ENCODE peak calls at places on chromosome 20, in six cellular contexts. R is RPMI8226; U is stimulated activated CD8-positive, alpha-beta memory T cell treated with anti-CD3 and anti-CD28 coated beads, Interleukin-7, amount 100 ng/mL, for 48 hours; M is Right ventricle myocardium inferior; Q is mucosa of gallbladder; S is stimulated activated CD4-positive, alpha-beta T cell treated with anti-CD3 and anti-CD28 coated beads, Interleukin-12 subunit alpha, Interleukin-12 subunit beta, amount 100 ng/mL, for 48 hours. H is an unnamed sample.

GRCh38 chr20:34904202-34904621 is 27.8 kb downstream of the ACSS2 start:
- DNase-seq in R (no peak), U (no peak), M (no peak), Q (peak), S (no peak), H (no peak)

GRCh38 chr20:48523191-48523757 is 304.5 kb downstream of the PREX1 start:
- DNase-seq in R (peak), U (no peak), M (no peak), Q (peak), S (no peak), H (no peak)

GRCh38 chr20:38355161-38356012 is 9.1 kb downstream of the LBP start:
- DNase-seq in R (peak), U (no peak), M (no peak), Q (no peak), S (no peak), H (no peak)

GRCh38 chr20:34396408-34396807 is 33.3 kb downstream of the ITCH start:
- DNase-seq in R (no peak), U (no peak), M (no peak), Q (no peak), S (no peak), H (no peak)

GRCh38 chr20:16699287-16699686 is 30.5 kb upstream of the SNRPB2 start:
- DNase-seq in R (no peak), U (no peak), M (no peak), Q (no peak), S (no peak), H (no peak)

GRCh38 chr20:1720845-1721475 is 63.4 kb upstream of the SIRPG start:
- DNase-seq in R (peak), U (no peak), M (no peak), Q (peak), S (no peak), H (no peak)

GRCh38 chr20:53621482-53622246 is 28.0 kb upstream of the ZNF217 start:
- DNase-seq in R (peak), U (no peak), M (no peak), Q (peak), S (no peak), H (no peak)

GRCh38 chr20:7741866-7742265 is 198.4 kb downstream of the HAO1 start:
- DNase-seq in R (no peak), U (no peak), M (no peak), Q (no peak), S (no peak), H (no peak)

GRCh38 chr20:23659989-23660837 is 22.5 kb upstream of the CST3 start:
- DNase-seq in R (no peak), U (no peak), M (no peak), Q (no peak), S (no peak), H (no peak)

GRCh38 chr20:2805682-2806350 is 5.4 kb upstream of the CPXM1 start:
- DNase-seq in R (no peak), U (no peak), M (peak), Q (no peak), S (no peak), H (no peak)

GRCh38 chr20:10498196-10498595 is 63.1 kb downstream of the SLX4IP start:
- DNase-seq in R (no peak), U (no peak), M (no peak), Q (no peak), S (no peak), H (no peak)

GRCh38 chr20:59448828-59449444 is 148.5 kb downstream of the EDN3 start:
- DNase-seq in R (no peak), U (no peak), M (no peak), Q (no peak), S (no peak), H (no peak)

GRCh38 chr20:43178079-43178478 is 11.6 kb downstream of the PTPRT start:
- DNase-seq in R (no peak), U (no peak), M (no peak), Q (no peak), S (no peak), H (no peak)

GRCh38 chr20:61499859-61500258 is 247.8 kb downstream of the CDH4 start:
- DNase-seq in R (peak), U (no peak), M (peak), Q (no peak), S (no peak), H (no peak)

GRCh38 chr20:63548542-63548941 is 993 bp upstream of the SRMS start:
- DNase-seq in R (no peak), U (no peak), M (no peak), Q (no peak), S (no peak), H (no peak)

GRCh38 chr20:15482525-15482924 is 1090.7 kb downstream of the KIF16B start:
- DNase-seq in R (no peak), U (no peak), M (no peak), Q (no peak), S (no peak), H (no peak)

GRCh38 chr20:8213270-8213669 is 81.2 kb downstream of the PLCB1 start:
- DNase-seq in R (no peak), U (no peak), M (no peak), Q (no peak), S (no peak), H (no peak)

GRCh38 chr20:58094698-58095097 is 133.8 kb downstream of the ANKRD60 start:
- DNase-seq in R (no peak), U (no peak), M (no peak), Q (no peak), S (no peak), H (no peak)

GRCh38 chr20:34124469-34125249 is 12.6 kb upstream of the EIF2S2 start:
- DNase-seq in R (peak), U (no peak), M (no peak), Q (no peak), S (no peak), H (no peak)

GRCh38 chr20:23988561-23988960 is at the start of gene GGTLC1:
- DNase-seq in R (no peak), U (no peak), M (no peak), Q (no peak), S (no peak), H (no peak)

GRCh38 chr20:60001027-60001567 is 42.9 kb downstream of the CDH26 start:
- DNase-seq in R (no peak), U (no peak), M (no peak), Q (no peak), S (no peak), H (no peak)

GRCh38 chr20:48897298-48898044 is 24.0 kb upstream of the ARFGEF2 start:
- DNase-seq in R (no peak), U (no peak), M (no peak), Q (no peak), S (no peak), H (peak)

GRCh38 chr20:38997622-38998021 is 35.5 kb downstream of the DHX35 start:
- DNase-seq in R (no peak), U (peak), M (no peak), Q (no peak), S (peak), H (no peak)

GRCh38 chr20:2141592-2142575 is 40.3 kb downstream of the STK35 start:
- DNase-seq in R (no peak), U (no peak), M (no peak), Q (no peak), S (no peak), H (no peak)

GRCh38 chr20:34310481-34311117 is 7.4 kb upstream of the AHCY start:
- DNase-seq in R (no peak), U (no peak), M (no peak), Q (no peak), S (no peak), H (no peak)

GRCh38 chr20:38999217-38999616 is 37.1 kb downstream of the DHX35 start:
- DNase-seq in R (no peak), U (no peak), M (no peak), Q (no peak), S (no peak), H (no peak)

GRCh38 chr20:51341581-51341980 is 200.9 kb downstream of the NFATC2 start:
- DNase-seq in R (no peak), U (no peak), M (no peak), Q (no peak), S (no peak), H (no peak)

GRCh38 chr20:50245561-50246366 is 55.1 kb downstream of the CEBPB start:
- DNase-seq in R (peak), U (no peak), M (peak), Q (no peak), S (no peak), H (no peak)

GRCh38 chr20:53938739-53939138 is 131.7 kb downstream of the BCAS1 start:
- DNase-seq in R (no peak), U (no peak), M (no peak), Q (no peak), S (no peak), H (no peak)

GRCh38 chr20:11553603-11554002 is 364.1 kb upstream of the BTBD3 start:
- DNase-seq in R (peak), U (no peak), M (no peak), Q (no peak), S (no peak), H (no peak)

GRCh38 chr20:61608275-61609085 is 356.4 kb downstream of the CDH4 start:
- DNase-seq in R (peak), U (no peak), M (no peak), Q (no peak), S (no peak), H (no peak)

GRCh38 chr20:19129976-19130612 is 82.3 kb upstream of the SLC24A3 start:
- DNase-seq in R (peak), U (no peak), M (no peak), Q (peak), S (no peak), H (no peak)

GRCh38 chr20:50003253-50003656 is 20.5 kb downstream of the SNAI1 start:
- DNase-seq in R (no peak), U (no peak), M (no peak), Q (no peak), S (no peak), H (no peak)